ENCODE peak calls at places on chromosomes 13 and 19, in seven cellular contexts. F is activated CD4-positive, CD25-positive, alpha-beta regulatory T cell treated with anti-CD3 and anti-CD28 coated beads, Interleukin-2, amount 50 U/mL, for 16 hours; Y is H9; S is bronchial epithelial cell; V is IMR-90; D is stimulated activated CD8-positive, alpha-beta memory T cell treated with anti-CD3 and anti-CD28 coated beads, Interleukin-15, amount 100 ng/mL, for 48 hours; T is BJ. Z is an unnamed sample.
A peak's percentile ranks its signal among the peaks of the same experiment; 100 is the strongest.

GRCh38 chr13:80923907-80924306 is 583.0 kb upstream of the SPRY2 start:
- DNase-seq in T (no peak), S (peak; percentile 30), F (no peak), Y (no peak), V (no peak), D (no peak), Z (no peak)

GRCh38 chr19:18385675-18386542 is at the start of gene GDF15:
- DNase-seq in F (no peak), S (peak; percentile 41), V (peak; percentile 87), D (peak; percentile 15), T (peak; percentile 59), Y (peak; percentile 94), Z (no peak)

GRCh38 chr13:71249031-71249430 is 618.0 kb downstream of the DACH1 start:
- DNase-seq in T (no peak), F (no peak), Y (no peak), D (no peak), V (no peak), S (peak; percentile 46), Z (no peak)

GRCh38 chr13:111202745-111203144 is 87.6 kb downstream of the ARHGEF7 start:
- DNase-seq in V (peak; percentile 93), S (peak; percentile 65), T (no peak), D (no peak), F (no peak), Y (no peak), Z (peak; percentile 90)

GRCh38 chr19:3821156-3821555 is 35.0 kb upstream of the MATK start:
- DNase-seq in F (no peak), T (no peak), Y (no peak), D (no peak), S (no peak), V (no peak), Z (no peak)

GRCh38 chr19:42989851-42990250 is 36.4 kb downstream of the PSG11 start:
- DNase-seq in Y (no peak), V (no peak), T (no peak), F (no peak), S (peak; percentile 96), D (no peak), Z (no peak)

GRCh38 chr13:26186995-26187394 is 35.1 kb downstream of the RNF6 start:
- DNase-seq in S (no peak), V (no peak), Y (peak; percentile 39), F (no peak), T (no peak), D (no peak), Z (no peak)

GRCh38 chr19:41373993-41374392 is 2.3 kb upstream of the TMEM91 start:
- DNase-seq in Y (no peak), D (no peak), S (peak; percentile 18), T (peak; percentile 71), F (no peak), V (peak; percentile 92), Z (no peak)

GRCh38 chr19:46206176-46206575 is 23.4 kb upstream of the IGFL1 start:
- DNase-seq in V (no peak), T (no peak), D (no peak), F (no peak), S (peak; percentile 92), Y (no peak), Z (no peak)

GRCh38 chr13:20360041-20360491 is 127.9 kb upstream of the GJB6 start:
- DNase-seq in S (peak; percentile 85), D (no peak), F (no peak), T (no peak), V (peak; percentile 43), Y (no peak), Z (no peak)

GRCh38 chr13:36275190-36276002 is 22.2 kb downstream of the CCDC169 start:
- DNase-seq in T (no peak), S (peak; percentile 59), Y (no peak), D (no peak), V (peak; percentile 72), F (no peak), Z (no peak)

GRCh38 chr13:39263531-39263930 is 225.3 kb downstream of the NHLRC3 start:
- DNase-seq in S (no peak), Y (no peak), D (no peak), V (no peak), F (no peak), T (no peak), Z (no peak)

GRCh38 chr13:79456051-79456450 is 24.9 kb upstream of the NDFIP2 start:
- DNase-seq in T (no peak), S (no peak), V (no peak), D (no peak), F (no peak), Y (no peak), Z (no peak)

GRCh38 chr13:92221916-92222315 is 823.5 kb downstream of the GPC5 start:
- DNase-seq in D (no peak), F (no peak), T (no peak), V (no peak), Y (no peak), S (no peak), Z (no peak)

GRCh38 chr19:56272448-56272847 is at the start of gene EDDM13:
- DNase-seq in T (no peak), Y (no peak), F (no peak), D (no peak), S (no peak), V (no peak), Z (no peak)

GRCh38 chr19:57803594-57804325 is 11.0 kb downstream of the ZNF552 start:
- DNase-seq in S (peak; percentile 62), F (no peak), D (no peak), T (peak; percentile 34), Y (peak; percentile 77), V (peak; percentile 79), Z (peak; percentile 50)

GRCh38 chr19:8148410-8149231 is 771 bp downstream of the FBN3 start:
- DNase-seq in T (no peak), V (no peak), S (no peak), Y (peak; percentile 94), F (no peak), D (no peak), Z (no peak)

GRCh38 chr13:100789481-100789880 is 114.9 kb upstream of the TMTC4 start:
- DNase-seq in S (peak; percentile 8), D (no peak), Y (no peak), T (no peak), V (no peak), F (no peak), Z (no peak)

GRCh38 chr13:34258646-34259386 is 440.9 kb downstream of the RFC3 start:
- DNase-seq in S (no peak), T (no peak), V (no peak), D (no peak), F (no peak), Y (no peak), Z (no peak)

GRCh38 chr13:98240131-98240530 is 63.1 kb upstream of the RNF113B start:
- DNase-seq in S (no peak), V (no peak), F (no peak), Y (no peak), D (no peak), T (no peak), Z (no peak)

GRCh38 chr19:40229484-40229883 is 3.0 kb upstream of the CCNP start:
- DNase-seq in V (peak; percentile 59), Y (no peak), T (no peak), S (peak; percentile 54), F (no peak), D (no peak), Z (no peak)